ENCODE peak calls at places on chromosomes 13 and 19, in seven cellular contexts. Y is PC-9, R is right lobe of liver, T is HCT116, P is tibial artery, H is colonic mucosa, D is heart right ventricle. Q is an unnamed sample. For H3K27me3 and H3K4me1, the result is how much of the 10 kb centered on the place peaks cover.

GRCh38 chr13:114005206-114005720 is 31.4 kb upstream of the C13orf46 start:
- DNase-seq in Y (no peak), R (peak), T (no peak), P (no peak), H (no peak), D (no peak), Q (no peak)

GRCh38 chr19:1027953-1028902 is 1.8 kb downstream of the CNN2 start:
- DNase-seq in Y (peak), R (no peak), T (peak), P (peak), H (peak), D (peak), Q (peak)

GRCh38 chr13:76822691-76823267 is 63.4 kb downstream of the KCTD12 start:
- DNase-seq in Y (no peak), R (no peak), T (no peak), P (no peak), H (no peak), D (no peak), Q (no peak)

GRCh38 chr19:36605101-36605838 is at the start of gene ZNF382:
- DNase-seq in Y (no peak), R (peak), T (no peak), P (peak), H (peak), D (peak), Q (peak)

GRCh38 chr19:6587998-6588507 is 2.9 kb downstream of the CD70 start:
- DNase-seq in Y (no peak), R (no peak), T (no peak), P (no peak), H (no peak), D (no peak), Q (no peak)

GRCh38 chr19:51127755-51128154 is 3.0 kb downstream of the SIGLEC9 start:
- DNase-seq in Y (no peak), R (no peak), T (no peak), P (peak), H (no peak), D (no peak), Q (no peak)

GRCh38 chr19:19403373-19403901 is 2.0 kb upstream of the GATAD2A start:
- DNase-seq in Y (peak), R (no peak), T (no peak), P (no peak), H (no peak), D (no peak), Q (no peak)

GRCh38 chr19:3699071-3699740 is 1.1 kb downstream of the PIP5K1C start:
- DNase-seq in Y (no peak), R (no peak), T (no peak), P (peak), H (peak), D (peak), Q (peak)

GRCh38 chr13:73677041-73677589 is 457.1 kb downstream of the KLF12 start:
- DNase-seq in Y (no peak), R (no peak), T (no peak), P (no peak), H (peak), D (no peak), Q (no peak)

GRCh38 chr13:49435992-49436391 is 7.9 kb downstream of the CAB39L start:
- DNase-seq in Y (no peak), R (no peak), T (no peak), P (no peak), H (no peak), D (no peak), Q (no peak)

GRCh38 chr13:22454586-22454985 is 726.2 kb upstream of the SGCG start:
- DNase-seq in Y (no peak), R (no peak), T (no peak), P (no peak), H (no peak), D (no peak), Q (no peak)

GRCh38 chr13:44843403-44843802 is 145.9 kb downstream of the NUFIP1 start:
- DNase-seq in Y (no peak), R (no peak), T (no peak), P (no peak), H (no peak), D (no peak), Q (no peak)

GRCh38 chr13:110817143-110817542 is 97.7 kb downstream of the ANKRD10 start:
- DNase-seq in Y (peak), R (no peak), T (no peak), P (peak), H (no peak), D (no peak), Q (no peak)

GRCh38 chr19:5037936-5038335 is 69.0 kb downstream of the KDM4B start:
- DNase-seq in Y (no peak), R (no peak), T (no peak), P (no peak), H (no peak), D (no peak), Q (no peak)

GRCh38 chr13:26508885-26509284 is 48.6 kb upstream of the WASF3 start:
- DNase-seq in Y (peak), R (no peak), T (no peak), P (peak), H (peak), D (peak), Q (no peak)

GRCh38 chr13:24866488-24866887 is 102.5 kb downstream of the RNF17 start:
- DNase-seq in Y (no peak), R (no peak), T (no peak), P (no peak), H (no peak), D (no peak), Q (no peak)

GRCh38 chr19:55166530-55167268 is at the start of gene DNAAF3:
- DNase-seq in Y (peak), R (peak), T (peak), P (peak), H (peak), D (peak), Q (peak)

GRCh38 chr13:111281751-111282311 is 38.6 kb upstream of the TEX29 start:
- DNase-seq in Y (no peak), R (no peak), T (no peak), P (no peak), H (no peak), D (no peak), Q (no peak)

DNA sequence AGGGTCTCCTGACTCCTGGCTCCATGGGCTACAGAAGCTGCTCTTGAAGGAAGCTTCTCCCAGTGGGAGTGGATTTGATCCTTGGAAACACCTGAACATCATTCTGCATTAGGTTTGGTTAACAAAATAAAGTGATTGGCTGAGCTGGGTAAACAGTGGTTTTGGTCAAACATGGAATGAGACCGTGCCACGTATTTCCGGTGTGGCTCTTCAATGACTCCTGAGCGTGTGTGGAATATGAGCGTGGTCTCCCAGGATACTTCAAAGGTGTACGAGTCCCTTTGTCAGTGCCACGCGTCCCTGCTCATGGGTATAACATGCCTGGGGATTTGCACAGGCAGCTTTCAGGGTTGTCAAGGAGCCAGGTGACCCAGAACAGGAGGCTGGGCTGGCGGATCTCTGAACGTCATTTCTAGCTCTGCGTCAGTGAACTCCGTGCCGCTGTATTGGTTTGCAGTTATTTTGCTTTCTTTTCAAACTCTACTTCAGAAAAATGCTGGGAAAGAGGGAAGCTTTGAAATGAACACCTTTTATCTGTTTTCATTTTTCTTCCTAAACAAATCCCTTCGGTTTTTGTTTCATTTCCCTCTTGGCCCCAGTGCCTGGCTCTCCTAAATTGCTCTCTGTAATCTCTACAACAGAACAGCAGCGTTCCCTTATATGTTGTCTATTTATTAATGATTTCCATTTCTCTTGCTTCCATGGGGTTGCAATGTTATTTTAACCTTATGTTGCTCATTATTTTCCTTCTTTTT is 26.3 kb upstream of the GJB6 start:
- DNase-seq in Y (no peak), R (no peak), T (no peak), P (no peak), H (no peak), D (no peak), Q (no peak)
- H3K27me3 ChIP-seq in Y (under half), R (under half), T (under half), P (under half), H (under half), D (under half), Q (under half)

GRCh38 chr19:35249848-35250711 is 1.3 kb downstream of the LSR start:
- DNase-seq in Y (no peak), R (peak), T (no peak), P (peak), H (peak), D (no peak), Q (no peak)

GRCh38 chr19:35249146-35249847 is 495 bp downstream of the LSR start:
- DNase-seq in Y (no peak), R (no peak), T (no peak), P (peak), H (peak), D (no peak), Q (no peak)

GRCh38 chr19:35248310-35249145 is at the start of gene LSR:
- DNase-seq in Y (peak), R (peak), T (peak), P (peak), H (peak), D (no peak), Q (peak)

GRCh38 chr19:35246466-35247096 is 2.2 kb upstream of the LSR start:
- DNase-seq in Y (no peak), R (no peak), T (no peak), P (no peak), H (peak), D (no peak), Q (no peak)

GRCh38 chr19:35247526-35248309 is 1.1 kb upstream of the LSR start:
- DNase-seq in Y (peak), R (peak), T (peak), P (peak), H (peak), D (no peak), Q (peak)
- TF ChIP-seq CTCF in Y (peak), R (peak), T (peak), P (no peak), H (peak), D (peak), Q (peak)

DNA sequence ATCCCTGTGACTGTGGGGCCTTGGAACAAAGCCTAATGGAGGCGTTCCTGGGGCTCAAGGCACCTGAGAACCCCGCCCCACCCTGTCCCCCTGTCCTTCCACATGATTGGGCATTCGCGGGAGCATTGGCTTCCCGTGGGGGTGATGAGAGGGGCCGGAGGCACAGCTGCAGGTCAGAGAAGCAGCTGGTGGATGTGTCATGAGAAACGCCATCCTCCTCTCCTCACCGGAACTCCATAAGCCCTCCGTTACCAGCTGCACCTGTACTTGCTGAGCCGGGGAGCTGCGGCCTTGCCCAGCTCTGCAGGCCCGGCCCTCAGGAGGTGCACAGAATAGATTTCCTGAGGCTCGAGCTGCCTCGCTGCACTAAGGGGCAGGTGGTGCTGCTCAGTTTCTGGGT is 42.0 kb downstream of the CAPN12 start:
- DNase-seq in Y (no peak), R (no peak), T (no peak), P (peak), H (no peak), D (no peak), Q (no peak)
- H3K4me1 ChIP-seq in Y (under half), R (half or more), T (under half), P (half or more), H (under half), D (half or more), Q (half or more)

GRCh38 chr13:99944606-99945005 is 27.0 kb downstream of the ZIC5 start:
- DNase-seq in Y (no peak), R (no peak), T (no peak), P (peak), H (no peak), D (no peak), Q (no peak)

GRCh38 chr13:99948411-99948810 is 23.2 kb downstream of the ZIC5 start:
- DNase-seq in Y (no peak), R (no peak), T (no peak), P (peak), H (no peak), D (no peak), Q (no peak)

GRCh38 chr13:99949657-99950413 is 21.7 kb downstream of the ZIC5 start:
- DNase-seq in Y (no peak), R (no peak), T (no peak), P (peak), H (no peak), D (no peak), Q (no peak)

GRCh38 chr13:99948907-99949656 is 22.5 kb downstream of the ZIC5 start:
- DNase-seq in Y (no peak), R (no peak), T (no peak), P (peak), H (peak), D (no peak), Q (no peak)

GRCh38 chr13:99947666-99948065 is 23.9 kb downstream of the ZIC5 start:
- DNase-seq in Y (no peak), R (no peak), T (no peak), P (peak), H (no peak), D (no peak), Q (no peak)
- H3K27me3 ChIP-seq in Y (under half), R (under half), T (under half), P (half or more), H (under half), D (half or more), Q (under half)

GRCh38 chr13:93227906-93228801 is 1.5 kb downstream of the GPC6 start:
- DNase-seq in Y (no peak), R (peak), T (no peak), P (peak), H (peak), D (peak), Q (peak)
- TF ChIP-seq CTCF in Y (no peak), R (peak), T (no peak), P (peak), H (no peak), D (peak), Q (no peak)